ENCODE peak calls at places on chromosomes 6 and 20, in four cellular contexts. L, H, B and Q are unnamed samples.

GRCh38 chr6:155177369-155177961 is 86.3 kb upstream of the CLDN20 start:
- DNase-seq in L (no peak), H (peak; percentile 86), B (peak; percentile 86), Q (no peak)

GRCh38 chr6:106599440-106599839 is 29.9 kb downstream of the RTN4IP1 start:
- DNase-seq in L (no peak), H (no peak), B (no peak), Q (no peak)

GRCh38 chr6:77463308-77463880 is at the start of gene HTR1B:
- DNase-seq in L (no peak), H (no peak), B (no peak), Q (peak; percentile 59)

GRCh38 chr6:32056254-32056653 is 18.0 kb downstream of the CYP21A2 start:
- DNase-seq in L (peak; percentile 27), H (no peak), B (no peak), Q (no peak)

GRCh38 chr6:72553531-72554202 is 68.2 kb upstream of the KCNQ5 start:
- DNase-seq in L (no peak), H (peak; percentile 79), B (no peak), Q (no peak)

GRCh38 chr6:2885967-2886731 is 17.0 kb downstream of the SERPINB9 start:
- DNase-seq in L (no peak), H (no peak), B (no peak), Q (no peak)

GRCh38 chr20:11350126-11351005 is 567.3 kb upstream of the BTBD3 start:
- DNase-seq in L (no peak), H (peak; percentile 76), B (no peak), Q (no peak)

GRCh38 chr20:60131375-60131774 is 173.2 kb downstream of the CDH26 start:
- DNase-seq in L (no peak), H (no peak), B (no peak), Q (no peak)

GRCh38 chr6:43993881-43994523 is 133.2 kb downstream of the MRPL14 start:
- DNase-seq in L (no peak), H (no peak), B (peak; percentile 12), Q (peak; percentile 51)

GRCh38 chr6:85574932-85575598 is 18.6 kb downstream of the SNX14 start:
- DNase-seq in L (no peak), H (no peak), B (no peak), Q (no peak)

GRCh38 chr20:32235331-32236047 is 27.8 kb downstream of the POFUT1 start:
- DNase-seq in L (no peak), H (no peak), B (no peak), Q (peak; percentile 18)

GRCh38 chr6:108163267-108163643 is 2.6 kb upstream of the NR2E1 start:
- DNase-seq in L (no peak), H (no peak), B (no peak), Q (no peak)

GRCh38 chr6:82506526-82506925 is 142.9 kb downstream of the TPBG start:
- DNase-seq in L (no peak), H (no peak), B (no peak), Q (no peak)

GRCh38 chr6:10583509-10583908 is 62.4 kb downstream of the GCNT2 start:
- DNase-seq in L (no peak), H (no peak), B (no peak), Q (no peak)

GRCh38 chr6:20182926-20183521 is 29.2 kb downstream of the MBOAT1 start:
- DNase-seq in L (no peak), H (no peak), B (no peak), Q (no peak)

GRCh38 chr20:39066464-39066863 is 104.3 kb downstream of the DHX35 start:
- DNase-seq in L (no peak), H (no peak), B (no peak), Q (no peak)

GRCh38 chr20:20259534-20259933 is 108.4 kb upstream of the INSM1 start:
- DNase-seq in L (peak; percentile 88), H (no peak), B (no peak), Q (no peak)

GRCh38 chr6:24763578-24763977 is 11.2 kb upstream of the GMNN start:
- DNase-seq in L (no peak), H (no peak), B (no peak), Q (no peak)

GRCh38 chr20:7375905-7376304 is 564.4 kb downstream of the HAO1 start:
- DNase-seq in L (no peak), H (peak; percentile 33), B (peak; percentile 27), Q (no peak)

GRCh38 chr6:158285321-158285960 is 26.8 kb upstream of the TULP4 start:
- DNase-seq in L (no peak), H (no peak), B (no peak), Q (no peak)

GRCh38 chr20:22579119-22579427 is 5.3 kb downstream of the FOXA2 start:
- DNase-seq in L (no peak), H (no peak), B (no peak), Q (no peak)

GRCh38 chr20:4763776-4764525 is 42.2 kb downstream of the PRND start:
- DNase-seq in L (no peak), H (no peak), B (no peak), Q (no peak)

GRCh38 chr6:97176468-97176867 is 106.5 kb downstream of the MMS22L start:
- DNase-seq in L (no peak), H (no peak), B (no peak), Q (no peak)

GRCh38 chr6:105072799-105073199 is 107.0 kb downstream of the POPDC3 start:
- DNase-seq in L (no peak), H (no peak), B (no peak), Q (no peak)

GRCh38 chr6:37495199-37495913 is 4.3 kb downstream of the CCDC167 start:
- DNase-seq in L (no peak), H (no peak), B (peak; percentile 48), Q (no peak)

GRCh38 chr6:45541934-45542333 is 164.2 kb upstream of the SUPT3H start:
- DNase-seq in L (no peak), H (no peak), B (no peak), Q (no peak)

GRCh38 chr6:122098091-122098769 is 301.2 kb upstream of the HSF2 start:
- DNase-seq in L (no peak), H (no peak), B (no peak), Q (no peak)

GRCh38 chr6:167341038-167341613 is 16.2 kb downstream of the TTLL2 start:
- DNase-seq in L (no peak), H (no peak), B (no peak), Q (no peak)

GRCh38 chr6:42417641-42418112 is 34.0 kb downstream of the TRERF1 start:
- DNase-seq in L (no peak), H (peak; percentile 44), B (no peak), Q (no peak)

GRCh38 chr20:21521596-21522478 is 8.0 kb upstream of the NKX2-2 start:
- DNase-seq in L (no peak), H (no peak), B (no peak), Q (no peak)

GRCh38 chr6:127520061-127520460 is 926 bp upstream of the MTCL3 start:
- DNase-seq in L (no peak), H (peak; percentile 15), B (no peak), Q (no peak)

GRCh38 chr6:114739656-114740055 is 396.8 kb upstream of the HS3ST5 start:
- DNase-seq in L (no peak), H (no peak), B (no peak), Q (no peak)

GRCh38 chr20:59985864-59986263 is 27.6 kb downstream of the CDH26 start:
- DNase-seq in L (no peak), H (no peak), B (no peak), Q (no peak)

GRCh38 chr6:119323478-119323877 is 26.1 kb downstream of the MAN1A1 start:
- DNase-seq in L (no peak), H (no peak), B (no peak), Q (no peak)

GRCh38 chr6:170178561-170179477 is 112.1 kb downstream of the DLL1 start:
- DNase-seq in L (no peak), H (peak; percentile 95), B (no peak), Q (peak; percentile 81)

DNA sequence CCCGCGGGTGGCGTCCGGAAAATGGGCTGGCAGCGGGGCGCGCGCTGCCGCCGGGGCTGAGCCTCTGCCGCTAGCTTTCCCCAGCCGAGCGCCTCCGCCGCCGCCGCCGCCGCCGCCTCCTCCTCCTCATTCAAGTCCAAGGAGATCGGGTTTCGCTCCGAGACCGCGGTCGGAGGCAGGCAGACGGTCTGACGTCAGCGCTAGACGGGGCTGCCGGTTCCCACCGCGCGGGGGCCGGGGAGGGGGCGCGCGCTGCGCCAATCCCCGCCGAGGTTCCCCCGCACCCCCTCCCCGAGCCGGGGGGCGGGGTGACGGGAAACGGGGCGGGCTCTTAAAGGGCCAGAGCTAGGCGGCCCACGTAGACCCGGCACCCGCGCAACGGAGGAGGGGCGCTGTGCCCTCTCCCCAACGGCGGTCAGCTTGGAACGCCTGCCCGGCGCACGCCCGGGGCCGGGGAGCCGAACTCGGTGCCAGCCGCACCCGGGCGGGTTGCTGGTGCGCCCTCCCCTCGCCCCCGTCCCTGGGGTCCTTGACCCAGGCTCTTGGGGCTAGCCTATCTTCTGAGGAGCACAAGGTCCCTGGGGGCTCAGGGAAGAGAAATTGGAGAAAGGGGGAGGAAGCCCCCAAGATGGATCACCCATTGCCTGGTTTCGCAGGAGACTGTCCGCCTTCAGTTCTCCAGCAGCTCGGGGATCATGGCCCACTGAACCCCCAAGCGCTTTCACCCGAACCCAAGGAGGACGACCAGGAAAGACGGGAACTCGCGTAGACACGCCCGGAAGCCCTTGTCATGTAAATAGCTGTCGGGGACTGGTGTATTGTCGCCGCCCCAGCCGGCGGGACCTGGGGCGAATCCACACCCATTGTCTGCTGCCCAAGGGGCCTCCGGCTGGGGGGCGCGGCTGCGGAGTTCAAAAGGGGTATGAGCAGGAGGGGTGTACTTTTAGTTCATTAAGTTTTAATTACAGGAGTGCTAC is at the start of gene PMEPA1:
- DNase-seq in L (peak; percentile 87), H (peak; percentile 97), B (peak; percentile 59), Q (peak; percentile 99)
- TF ChIP-seq CTCF in L (no peak), H (no peak), B (no peak), Q (peak; percentile 32)

GRCh38 chr20:24148372-24148771 is 159.8 kb upstream of the GGTLC1 start:
- DNase-seq in L (peak; percentile 62), H (no peak), B (peak; percentile 48), Q (no peak)

GRCh38 chr20:24149175-24149574 is 160.6 kb upstream of the GGTLC1 start:
- DNase-seq in L (no peak), H (no peak), B (no peak), Q (no peak)

GRCh38 chr20:24146231-24146634 is 157.7 kb upstream of the GGTLC1 start:
- DNase-seq in L (no peak), H (no peak), B (no peak), Q (no peak)

GRCh38 chr20:24147961-24148360 is 159.4 kb upstream of the GGTLC1 start:
- DNase-seq in L (no peak), H (no peak), B (no peak), Q (no peak)

GRCh38 chr20:24147479-24147878 is 158.9 kb upstream of the GGTLC1 start:
- DNase-seq in L (no peak), H (no peak), B (no peak), Q (no peak)
- TF ChIP-seq CTCF in L (no peak), H (no peak), B (no peak), Q (no peak)

GRCh38 chr20:63979221-63979548 is 257 bp downstream of the SAMD10 start:
- DNase-seq in L (no peak), H (no peak), B (no peak), Q (no peak)
- TF ChIP-seq CTCF in L (no peak), H (no peak), B (no peak), Q (no peak)

GRCh38 chr20:62135573-62136266 is 7.5 kb downstream of the PSMA7 start:
- DNase-seq in L (no peak), H (no peak), B (no peak), Q (no peak)

GRCh38 chr20:62137092-62137384 is 6.2 kb downstream of the PSMA7 start:
- DNase-seq in L (no peak), H (no peak), B (no peak), Q (no peak)

GRCh38 chr20:62137478-62138203 is 5.6 kb downstream of the PSMA7 start:
- DNase-seq in L (no peak), H (no peak), B (no peak), Q (no peak)

GRCh38 chr20:62138204-62138543 is 5.0 kb downstream of the PSMA7 start:
- DNase-seq in L (no peak), H (no peak), B (no peak), Q (no peak)

GRCh38 chr20:62136283-62137091 is 6.7 kb downstream of the PSMA7 start:
- DNase-seq in L (no peak), H (peak; percentile 81), B (peak; percentile 74), Q (no peak)
- TF ChIP-seq CTCF in L (peak; percentile 78), H (peak; percentile 87), B (peak; percentile 71), Q (peak; percentile 85)